ENCODE peak calls at places on chromosomes 2 and 18, in five cellular contexts. One of them, this sample, is unnamed.

GRCh38 chr2:38178142-38178541 is 102.2 kb upstream of the CYP1B1 start:
- ATAC-seq in Panc1: no peak
- ATAC-seq in lower lobe of right lung: peak; percentile 82
- ATAC-seq in upper lobe of right lung: peak; percentile 75
- ATAC-seq in activated CD8-positive, alpha-beta T cell treated with anti-CD3 and anti-CD28 coated beads for 36 hours: no peak
- ATAC-seq in this sample: no peak

GRCh38 chr2:99865217-99865569 is 277.2 kb downstream of the AFF3 start:
- ATAC-seq in Panc1: no peak
- ATAC-seq in lower lobe of right lung: no peak
- ATAC-seq in upper lobe of right lung: no peak
- ATAC-seq in activated CD8-positive, alpha-beta T cell treated with anti-CD3 and anti-CD28 coated beads for 36 hours: no peak
- ATAC-seq in this sample: no peak

GRCh38 chr2:43515807-43516497 is 79.9 kb downstream of the THADA start:
- ATAC-seq in Panc1: no peak
- ATAC-seq in lower lobe of right lung: no peak
- ATAC-seq in upper lobe of right lung: no peak
- ATAC-seq in activated CD8-positive, alpha-beta T cell treated with anti-CD3 and anti-CD28 coated beads for 36 hours: peak; percentile 45
- ATAC-seq in this sample: no peak

GRCh38 chr18:63290456-63291200 is 28.9 kb downstream of the BCL2 start:
- ATAC-seq in Panc1: no peak
- ATAC-seq in lower lobe of right lung: no peak
- ATAC-seq in upper lobe of right lung: no peak
- ATAC-seq in activated CD8-positive, alpha-beta T cell treated with anti-CD3 and anti-CD28 coated beads for 36 hours: peak; percentile 79
- ATAC-seq in this sample: no peak

GRCh38 chr2:95385570-95385984 is 16.9 kb upstream of the FAHD2A start:
- ATAC-seq in Panc1: no peak
- ATAC-seq in lower lobe of right lung: no peak
- ATAC-seq in upper lobe of right lung: no peak
- ATAC-seq in activated CD8-positive, alpha-beta T cell treated with anti-CD3 and anti-CD28 coated beads for 36 hours: no peak
- ATAC-seq in this sample: no peak

GRCh38 chr2:3142210-3142609 is 235.4 kb downstream of the EIPR1 start:
- ATAC-seq in Panc1: no peak
- ATAC-seq in lower lobe of right lung: peak; percentile 29
- ATAC-seq in upper lobe of right lung: no peak
- ATAC-seq in activated CD8-positive, alpha-beta T cell treated with anti-CD3 and anti-CD28 coated beads for 36 hours: no peak
- ATAC-seq in this sample: no peak

GRCh38 chr2:54610700-54611099 is 112.8 kb upstream of the EML6 start:
- ATAC-seq in Panc1: no peak
- ATAC-seq in lower lobe of right lung: peak; percentile 61
- ATAC-seq in upper lobe of right lung: peak; percentile 41
- ATAC-seq in activated CD8-positive, alpha-beta T cell treated with anti-CD3 and anti-CD28 coated beads for 36 hours: peak; percentile 22
- ATAC-seq in this sample: no peak

GRCh38 chr2:168567840-168568239 is 111.8 kb downstream of the CERS6 start:
- ATAC-seq in Panc1: no peak
- ATAC-seq in lower lobe of right lung: no peak
- ATAC-seq in upper lobe of right lung: no peak
- ATAC-seq in activated CD8-positive, alpha-beta T cell treated with anti-CD3 and anti-CD28 coated beads for 36 hours: no peak
- ATAC-seq in this sample: no peak

GRCh38 chr18:44325903-44326650 is 354.6 kb upstream of the SETBP1 start:
- ATAC-seq in Panc1: no peak
- ATAC-seq in lower lobe of right lung: no peak
- ATAC-seq in upper lobe of right lung: peak; percentile 46
- ATAC-seq in activated CD8-positive, alpha-beta T cell treated with anti-CD3 and anti-CD28 coated beads for 36 hours: no peak
- ATAC-seq in this sample: peak; percentile 67

GRCh38 chr2:231037202-231037730 is at the start of gene C2orf72:
- ATAC-seq in Panc1: peak; percentile 76
- ATAC-seq in lower lobe of right lung: no peak
- ATAC-seq in upper lobe of right lung: no peak
- ATAC-seq in activated CD8-positive, alpha-beta T cell treated with anti-CD3 and anti-CD28 coated beads for 36 hours: peak; percentile 64
- ATAC-seq in this sample: peak; percentile 48

GRCh38 chr2:7430869-7431641 is 513.8 kb downstream of the RNF144A start:
- ATAC-seq in Panc1: no peak
- ATAC-seq in lower lobe of right lung: peak; percentile 90
- ATAC-seq in upper lobe of right lung: peak; percentile 80
- ATAC-seq in activated CD8-positive, alpha-beta T cell treated with anti-CD3 and anti-CD28 coated beads for 36 hours: peak; percentile 56
- ATAC-seq in this sample: no peak